ENCODE peak calls at places on chromosomes 1 and 21, in ten cellular contexts. One of them, this sample, is unnamed.

GRCh38 chr1:91283421-91283726 is 121.3 kb downstream of the HFM1 start:
- DNase-seq in stimulated activated naive CD4-positive, alpha-beta T cell: no peak
- DNase-seq in germinal center: no peak
- DNase-seq in stimulated activated CD4-positive, alpha-beta T cell treated with anti-CD3 and anti-CD28 coated beads, Interleukin-15, amount 100 ng/mL, for 48 hours: no peak
- DNase-seq in nucleus accumbens: no peak
- DNase-seq in ELR: no peak
- DNase-seq in coronary artery: no peak
- DNase-seq in left cardiac atrium: no peak
- DNase-seq in activated CD8-positive, alpha-beta T cell treated with anti-CD3 and anti-CD28 coated beads for 36 hours: no peak
- DNase-seq in stimulated activated CD8-positive, alpha-beta memory T cell treated with anti-CD3 and anti-CD28 coated beads, Interleukin-12 subunit alpha, Interleukin-12 subunit beta, amount 100 ng/mL, for 4 hours: no peak
- DNase-seq in this sample: no peak

GRCh38 chr1:174157157-174157806 is 2.0 kb upstream of the RABGAP1L start:
- DNase-seq in germinal center: peak
- DNase-seq in coronary artery: no peak
- DNase-seq in activated CD8-positive, alpha-beta T cell treated with anti-CD3 and anti-CD28 coated beads for 36 hours: peak
- DNase-seq in left cardiac atrium: no peak
- DNase-seq in nucleus accumbens: no peak
- DNase-seq in ELR: peak
- DNase-seq in stimulated activated CD4-positive, alpha-beta T cell treated with anti-CD3 and anti-CD28 coated beads, Interleukin-15, amount 100 ng/mL, for 48 hours: no peak
- DNase-seq in stimulated activated CD8-positive, alpha-beta memory T cell treated with anti-CD3 and anti-CD28 coated beads, Interleukin-12 subunit alpha, Interleukin-12 subunit beta, amount 100 ng/mL, for 4 hours: no peak
- DNase-seq in stimulated activated naive CD4-positive, alpha-beta T cell: no peak
- DNase-seq in this sample: no peak

GRCh38 chr1:55064861-55065263 is 25.5 kb downstream of the PCSK9 start:
- DNase-seq in stimulated activated naive CD4-positive, alpha-beta T cell: no peak
- DNase-seq in germinal center: no peak
- DNase-seq in stimulated activated CD8-positive, alpha-beta memory T cell treated with anti-CD3 and anti-CD28 coated beads, Interleukin-12 subunit alpha, Interleukin-12 subunit beta, amount 100 ng/mL, for 4 hours: no peak
- DNase-seq in nucleus accumbens: no peak
- DNase-seq in ELR: peak
- DNase-seq in activated CD8-positive, alpha-beta T cell treated with anti-CD3 and anti-CD28 coated beads for 36 hours: no peak
- DNase-seq in left cardiac atrium: no peak
- DNase-seq in stimulated activated CD4-positive, alpha-beta T cell treated with anti-CD3 and anti-CD28 coated beads, Interleukin-15, amount 100 ng/mL, for 48 hours: no peak
- DNase-seq in coronary artery: peak
- DNase-seq in this sample: peak

GRCh38 chr1:200805719-200806118 is 67.0 kb downstream of the CAMSAP2 start:
- DNase-seq in stimulated activated naive CD4-positive, alpha-beta T cell: no peak
- DNase-seq in nucleus accumbens: no peak
- DNase-seq in stimulated activated CD8-positive, alpha-beta memory T cell treated with anti-CD3 and anti-CD28 coated beads, Interleukin-12 subunit alpha, Interleukin-12 subunit beta, amount 100 ng/mL, for 4 hours: no peak
- DNase-seq in coronary artery: no peak
- DNase-seq in ELR: no peak
- DNase-seq in left cardiac atrium: no peak
- DNase-seq in germinal center: no peak
- DNase-seq in stimulated activated CD4-positive, alpha-beta T cell treated with anti-CD3 and anti-CD28 coated beads, Interleukin-15, amount 100 ng/mL, for 48 hours: no peak
- DNase-seq in activated CD8-positive, alpha-beta T cell treated with anti-CD3 and anti-CD28 coated beads for 36 hours: no peak
- DNase-seq in this sample: no peak

GRCh38 chr1:172951728-172952365 is 98.9 kb downstream of the TNFSF18 start:
- DNase-seq in stimulated activated CD4-positive, alpha-beta T cell treated with anti-CD3 and anti-CD28 coated beads, Interleukin-15, amount 100 ng/mL, for 48 hours: no peak
- DNase-seq in germinal center: no peak
- DNase-seq in activated CD8-positive, alpha-beta T cell treated with anti-CD3 and anti-CD28 coated beads for 36 hours: no peak
- DNase-seq in left cardiac atrium: no peak
- DNase-seq in coronary artery: no peak
- DNase-seq in nucleus accumbens: no peak
- DNase-seq in stimulated activated CD8-positive, alpha-beta memory T cell treated with anti-CD3 and anti-CD28 coated beads, Interleukin-12 subunit alpha, Interleukin-12 subunit beta, amount 100 ng/mL, for 4 hours: no peak
- DNase-seq in ELR: peak
- DNase-seq in stimulated activated naive CD4-positive, alpha-beta T cell: no peak
- DNase-seq in this sample: peak

GRCh38 chr1:3030663-3031381 is 9.6 kb downstream of the ACTRT2 start:
- DNase-seq in ELR: no peak
- DNase-seq in stimulated activated CD8-positive, alpha-beta memory T cell treated with anti-CD3 and anti-CD28 coated beads, Interleukin-12 subunit alpha, Interleukin-12 subunit beta, amount 100 ng/mL, for 4 hours: no peak
- DNase-seq in left cardiac atrium: no peak
- DNase-seq in coronary artery: no peak
- DNase-seq in nucleus accumbens: peak
- DNase-seq in germinal center: no peak
- DNase-seq in stimulated activated CD4-positive, alpha-beta T cell treated with anti-CD3 and anti-CD28 coated beads, Interleukin-15, amount 100 ng/mL, for 48 hours: no peak
- DNase-seq in stimulated activated naive CD4-positive, alpha-beta T cell: no peak
- DNase-seq in activated CD8-positive, alpha-beta T cell treated with anti-CD3 and anti-CD28 coated beads for 36 hours: no peak
- DNase-seq in this sample: no peak

GRCh38 chr1:11473635-11474034 is 5.3 kb upstream of the DISP3 start:
- DNase-seq in stimulated activated naive CD4-positive, alpha-beta T cell: peak
- DNase-seq in activated CD8-positive, alpha-beta T cell treated with anti-CD3 and anti-CD28 coated beads for 36 hours: peak
- DNase-seq in stimulated activated CD8-positive, alpha-beta memory T cell treated with anti-CD3 and anti-CD28 coated beads, Interleukin-12 subunit alpha, Interleukin-12 subunit beta, amount 100 ng/mL, for 4 hours: no peak
- DNase-seq in stimulated activated CD4-positive, alpha-beta T cell treated with anti-CD3 and anti-CD28 coated beads, Interleukin-15, amount 100 ng/mL, for 48 hours: no peak
- DNase-seq in ELR: peak
- DNase-seq in nucleus accumbens: no peak
- DNase-seq in germinal center: no peak
- DNase-seq in left cardiac atrium: no peak
- DNase-seq in coronary artery: no peak
- DNase-seq in this sample: no peak

GRCh38 chr1:6148497-6149241 is 31.5 kb downstream of the CHD5 start:
- DNase-seq in germinal center: peak
- DNase-seq in ELR: no peak
- DNase-seq in stimulated activated naive CD4-positive, alpha-beta T cell: peak
- DNase-seq in nucleus accumbens: peak
- DNase-seq in coronary artery: no peak
- DNase-seq in stimulated activated CD4-positive, alpha-beta T cell treated with anti-CD3 and anti-CD28 coated beads, Interleukin-15, amount 100 ng/mL, for 48 hours: peak
- DNase-seq in activated CD8-positive, alpha-beta T cell treated with anti-CD3 and anti-CD28 coated beads for 36 hours: peak
- DNase-seq in left cardiac atrium: peak
- DNase-seq in stimulated activated CD8-positive, alpha-beta memory T cell treated with anti-CD3 and anti-CD28 coated beads, Interleukin-12 subunit alpha, Interleukin-12 subunit beta, amount 100 ng/mL, for 4 hours: peak
- DNase-seq in this sample: no peak

GRCh38 chr21:26117324-26117971 is 53.1 kb downstream of the APP start:
- DNase-seq in stimulated activated naive CD4-positive, alpha-beta T cell: no peak
- DNase-seq in stimulated activated CD4-positive, alpha-beta T cell treated with anti-CD3 and anti-CD28 coated beads, Interleukin-15, amount 100 ng/mL, for 48 hours: no peak
- DNase-seq in germinal center: no peak
- DNase-seq in ELR: no peak
- DNase-seq in activated CD8-positive, alpha-beta T cell treated with anti-CD3 and anti-CD28 coated beads for 36 hours: no peak
- DNase-seq in nucleus accumbens: no peak
- DNase-seq in stimulated activated CD8-positive, alpha-beta memory T cell treated with anti-CD3 and anti-CD28 coated beads, Interleukin-12 subunit alpha, Interleukin-12 subunit beta, amount 100 ng/mL, for 4 hours: no peak
- DNase-seq in left cardiac atrium: no peak
- DNase-seq in coronary artery: no peak
- DNase-seq in this sample: no peak

GRCh38 chr1:30001452-30002039 is 721.8 kb downstream of the MATN1 start:
- DNase-seq in ELR: no peak
- DNase-seq in stimulated activated CD4-positive, alpha-beta T cell treated with anti-CD3 and anti-CD28 coated beads, Interleukin-15, amount 100 ng/mL, for 48 hours: no peak
- DNase-seq in stimulated activated naive CD4-positive, alpha-beta T cell: no peak
- DNase-seq in activated CD8-positive, alpha-beta T cell treated with anti-CD3 and anti-CD28 coated beads for 36 hours: no peak
- DNase-seq in coronary artery: no peak
- DNase-seq in stimulated activated CD8-positive, alpha-beta memory T cell treated with anti-CD3 and anti-CD28 coated beads, Interleukin-12 subunit alpha, Interleukin-12 subunit beta, amount 100 ng/mL, for 4 hours: no peak
- DNase-seq in nucleus accumbens: no peak
- DNase-seq in left cardiac atrium: no peak
- DNase-seq in germinal center: no peak
- DNase-seq in this sample: no peak

GRCh38 chr1:210663730-210664573 is 335.2 kb downstream of the HHAT start:
- DNase-seq in stimulated activated CD8-positive, alpha-beta memory T cell treated with anti-CD3 and anti-CD28 coated beads, Interleukin-12 subunit alpha, Interleukin-12 subunit beta, amount 100 ng/mL, for 4 hours: no peak
- DNase-seq in activated CD8-positive, alpha-beta T cell treated with anti-CD3 and anti-CD28 coated beads for 36 hours: no peak
- DNase-seq in coronary artery: no peak
- DNase-seq in germinal center: no peak
- DNase-seq in nucleus accumbens: no peak
- DNase-seq in ELR: no peak
- DNase-seq in stimulated activated CD4-positive, alpha-beta T cell treated with anti-CD3 and anti-CD28 coated beads, Interleukin-15, amount 100 ng/mL, for 48 hours: no peak
- DNase-seq in left cardiac atrium: no peak
- DNase-seq in stimulated activated naive CD4-positive, alpha-beta T cell: no peak
- DNase-seq in this sample: peak

GRCh38 chr1:220001095-220001501 is 45.2 kb downstream of the EPRS1 start:
- DNase-seq in ELR: no peak
- DNase-seq in germinal center: no peak
- DNase-seq in stimulated activated naive CD4-positive, alpha-beta T cell: no peak
- DNase-seq in stimulated activated CD8-positive, alpha-beta memory T cell treated with anti-CD3 and anti-CD28 coated beads, Interleukin-12 subunit alpha, Interleukin-12 subunit beta, amount 100 ng/mL, for 4 hours: no peak
- DNase-seq in nucleus accumbens: no peak
- DNase-seq in stimulated activated CD4-positive, alpha-beta T cell treated with anti-CD3 and anti-CD28 coated beads, Interleukin-15, amount 100 ng/mL, for 48 hours: no peak
- DNase-seq in activated CD8-positive, alpha-beta T cell treated with anti-CD3 and anti-CD28 coated beads for 36 hours: no peak
- DNase-seq in coronary artery: no peak
- DNase-seq in left cardiac atrium: no peak
- DNase-seq in this sample: peak

GRCh38 chr1:78834201-78834741 is 172.3 kb downstream of the ADGRL4 start:
- DNase-seq in stimulated activated naive CD4-positive, alpha-beta T cell: no peak
- DNase-seq in stimulated activated CD4-positive, alpha-beta T cell treated with anti-CD3 and anti-CD28 coated beads, Interleukin-15, amount 100 ng/mL, for 48 hours: no peak
- DNase-seq in activated CD8-positive, alpha-beta T cell treated with anti-CD3 and anti-CD28 coated beads for 36 hours: no peak
- DNase-seq in germinal center: no peak
- DNase-seq in nucleus accumbens: no peak
- DNase-seq in left cardiac atrium: no peak
- DNase-seq in ELR: peak
- DNase-seq in coronary artery: no peak
- DNase-seq in stimulated activated CD8-positive, alpha-beta memory T cell treated with anti-CD3 and anti-CD28 coated beads, Interleukin-12 subunit alpha, Interleukin-12 subunit beta, amount 100 ng/mL, for 4 hours: no peak
- DNase-seq in this sample: peak

GRCh38 chr1:215749423-215749822 is 182.3 kb downstream of the KCTD3 start:
- DNase-seq in left cardiac atrium: no peak
- DNase-seq in ELR: peak
- DNase-seq in stimulated activated naive CD4-positive, alpha-beta T cell: no peak
- DNase-seq in stimulated activated CD8-positive, alpha-beta memory T cell treated with anti-CD3 and anti-CD28 coated beads, Interleukin-12 subunit alpha, Interleukin-12 subunit beta, amount 100 ng/mL, for 4 hours: no peak
- DNase-seq in germinal center: no peak
- DNase-seq in stimulated activated CD4-positive, alpha-beta T cell treated with anti-CD3 and anti-CD28 coated beads, Interleukin-15, amount 100 ng/mL, for 48 hours: no peak
- DNase-seq in activated CD8-positive, alpha-beta T cell treated with anti-CD3 and anti-CD28 coated beads for 36 hours: no peak
- DNase-seq in coronary artery: no peak
- DNase-seq in nucleus accumbens: no peak
- DNase-seq in this sample: peak

GRCh38 chr1:224433041-224433670 is 1.4 kb downstream of the WDR26 start:
- DNase-seq in stimulated activated CD4-positive, alpha-beta T cell treated with anti-CD3 and anti-CD28 coated beads, Interleukin-15, amount 100 ng/mL, for 48 hours: no peak
- DNase-seq in left cardiac atrium: no peak
- DNase-seq in stimulated activated CD8-positive, alpha-beta memory T cell treated with anti-CD3 and anti-CD28 coated beads, Interleukin-12 subunit alpha, Interleukin-12 subunit beta, amount 100 ng/mL, for 4 hours: no peak
- DNase-seq in coronary artery: peak
- DNase-seq in activated CD8-positive, alpha-beta T cell treated with anti-CD3 and anti-CD28 coated beads for 36 hours: peak
- DNase-seq in nucleus accumbens: no peak
- DNase-seq in germinal center: peak
- DNase-seq in stimulated activated naive CD4-positive, alpha-beta T cell: peak
- DNase-seq in ELR: peak
- DNase-seq in this sample: no peak